ENCODE peak calls at places on chromosome 17, in ten cellular contexts. One of them, this sample, is unnamed.

GRCh38 chr17:35981908-35982330 is 622 bp upstream of the CCL16 start:
- DNase-seq in fibroblast of mammary gland: no peak
- DNase-seq in ovary: no peak
- DNase-seq in AG04450: no peak
- DNase-seq in A673: no peak
- DNase-seq in esophagus squamous epithelium: no peak
- DNase-seq in choroid plexus epithelial cell: no peak
- DNase-seq in BJ: no peak
- DNase-seq in prostate gland: no peak
- DNase-seq in PC-3: no peak
- DNase-seq in this sample: no peak

GRCh38 chr17:59357219-59357699 is 25.8 kb downstream of the YPEL2 start:
- DNase-seq in fibroblast of mammary gland: no peak
- DNase-seq in ovary: no peak
- DNase-seq in AG04450: no peak
- DNase-seq in A673: no peak
- DNase-seq in esophagus squamous epithelium: no peak
- DNase-seq in choroid plexus epithelial cell: peak
- DNase-seq in BJ: no peak
- DNase-seq in prostate gland: no peak
- DNase-seq in PC-3: no peak
- DNase-seq in this sample: peak

GRCh38 chr17:60390223-60390622 is 1.7 kb downstream of the USP32 start:
- DNase-seq in fibroblast of mammary gland: peak
- DNase-seq in ovary: no peak
- DNase-seq in AG04450: no peak
- DNase-seq in A673: peak
- DNase-seq in esophagus squamous epithelium: no peak
- DNase-seq in choroid plexus epithelial cell: peak
- DNase-seq in BJ: peak
- DNase-seq in prostate gland: no peak
- DNase-seq in PC-3: peak
- DNase-seq in this sample: peak

GRCh38 chr17:33732116-33732515 is 439.0 kb upstream of the ASIC2 start:
- DNase-seq in fibroblast of mammary gland: no peak
- DNase-seq in ovary: no peak
- DNase-seq in AG04450: no peak
- DNase-seq in A673: peak
- DNase-seq in esophagus squamous epithelium: no peak
- DNase-seq in choroid plexus epithelial cell: no peak
- DNase-seq in BJ: no peak
- DNase-seq in prostate gland: no peak
- DNase-seq in PC-3: no peak
- DNase-seq in this sample: no peak

GRCh38 chr17:47099451-47099986 is 89.6 kb downstream of the CDC27 start:
- DNase-seq in fibroblast of mammary gland: no peak
- DNase-seq in ovary: no peak
- DNase-seq in AG04450: no peak
- DNase-seq in A673: no peak
- DNase-seq in esophagus squamous epithelium: no peak
- DNase-seq in choroid plexus epithelial cell: no peak
- DNase-seq in BJ: no peak
- DNase-seq in prostate gland: no peak
- DNase-seq in PC-3: no peak
- DNase-seq in this sample: no peak

GRCh38 chr17:83162035-83162745 is 82.8 kb downstream of the METRNL start:
- DNase-seq in fibroblast of mammary gland: no peak
- DNase-seq in ovary: no peak
- DNase-seq in AG04450: no peak
- DNase-seq in A673: no peak
- DNase-seq in esophagus squamous epithelium: no peak
- DNase-seq in choroid plexus epithelial cell: no peak
- DNase-seq in BJ: no peak
- DNase-seq in prostate gland: no peak
- DNase-seq in PC-3: no peak
- DNase-seq in this sample: no peak

GRCh38 chr17:45326566-45326965 is 9.7 kb upstream of the MAP3K14 start:
- DNase-seq in fibroblast of mammary gland: no peak
- DNase-seq in ovary: peak
- DNase-seq in AG04450: no peak
- DNase-seq in A673: peak
- DNase-seq in esophagus squamous epithelium: no peak
- DNase-seq in choroid plexus epithelial cell: no peak
- DNase-seq in BJ: no peak
- DNase-seq in prostate gland: no peak
- DNase-seq in PC-3: no peak
- DNase-seq in this sample: no peak

GRCh38 chr17:74833501-74834361 is 26.0 kb downstream of the GRIN2C start:
- DNase-seq in fibroblast of mammary gland: peak
- DNase-seq in ovary: no peak
- DNase-seq in AG04450: no peak
- DNase-seq in A673: no peak
- DNase-seq in esophagus squamous epithelium: no peak
- DNase-seq in choroid plexus epithelial cell: peak
- DNase-seq in BJ: no peak
- DNase-seq in prostate gland: no peak
- DNase-seq in PC-3: peak
- DNase-seq in this sample: peak

DNA sequence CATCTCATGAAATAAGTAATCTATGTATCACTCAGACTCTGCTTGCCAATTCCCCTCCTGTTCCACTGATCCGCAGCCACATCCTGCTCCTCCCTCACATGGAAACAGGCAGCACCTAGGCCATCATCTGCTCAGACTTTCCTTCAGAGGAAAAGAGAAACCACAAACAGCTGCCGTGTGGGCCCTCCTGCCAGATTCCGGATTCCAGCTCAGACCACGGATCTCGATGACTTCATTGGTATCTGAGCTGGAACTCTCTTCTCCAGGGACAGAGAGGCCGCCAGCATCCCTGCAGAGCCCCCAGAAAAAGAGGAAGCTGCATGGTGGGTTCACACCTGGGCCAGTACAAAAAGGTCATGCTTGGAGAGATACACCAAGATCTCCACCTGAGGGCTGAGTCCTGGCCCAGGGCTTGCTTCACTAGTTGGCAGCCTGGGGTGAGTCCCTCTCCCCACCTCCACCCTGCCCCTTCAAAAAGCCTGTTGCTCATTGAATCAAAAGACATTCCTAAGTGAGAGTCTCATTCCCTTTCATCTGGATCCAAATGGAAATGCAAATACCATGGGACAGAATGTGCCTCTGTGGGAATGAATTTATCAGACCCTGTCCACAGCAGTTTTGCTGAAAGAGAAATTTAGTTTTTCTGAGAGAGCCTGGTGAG is 47.2 kb downstream of the HOXB1 start:
- DNase-seq in fibroblast of mammary gland: peak
- DNase-seq in ovary: no peak
- DNase-seq in AG04450: peak
- DNase-seq in A673: peak
- DNase-seq in esophagus squamous epithelium: no peak
- DNase-seq in choroid plexus epithelial cell: peak
- DNase-seq in BJ: peak
- DNase-seq in prostate gland: peak
- DNase-seq in PC-3: peak
- DNase-seq in this sample: peak
- H3K4me3 ChIP-seq in fibroblast of mammary gland: peak
- H3K4me3 ChIP-seq in ovary: no peak
- H3K4me3 ChIP-seq in AG04450: peak
- H3K4me3 ChIP-seq in A673: no peak
- H3K4me3 ChIP-seq in esophagus squamous epithelium: no peak
- H3K4me3 ChIP-seq in choroid plexus epithelial cell: no peak
- H3K4me3 ChIP-seq in BJ: no peak
- H3K4me3 ChIP-seq in prostate gland: no peak
- H3K4me3 ChIP-seq in PC-3: peak
- H3K4me3 ChIP-seq in this sample: no peak

GRCh38 chr17:17693253-17693954 is 12.1 kb downstream of the RAI1 start:
- DNase-seq in fibroblast of mammary gland: no peak
- DNase-seq in ovary: peak
- DNase-seq in AG04450: no peak
- DNase-seq in A673: peak
- DNase-seq in esophagus squamous epithelium: no peak
- DNase-seq in choroid plexus epithelial cell: no peak
- DNase-seq in BJ: no peak
- DNase-seq in prostate gland: peak
- DNase-seq in PC-3: peak
- DNase-seq in this sample: no peak

GRCh38 chr17:17696075-17696474 is 14.8 kb downstream of the RAI1 start:
- DNase-seq in fibroblast of mammary gland: no peak
- DNase-seq in ovary: no peak
- DNase-seq in AG04450: no peak
- DNase-seq in A673: no peak
- DNase-seq in esophagus squamous epithelium: no peak
- DNase-seq in choroid plexus epithelial cell: no peak
- DNase-seq in BJ: no peak
- DNase-seq in prostate gland: no peak
- DNase-seq in PC-3: no peak
- DNase-seq in this sample: no peak

GRCh38 chr17:17693955-17694228 is 12.6 kb downstream of the RAI1 start:
- DNase-seq in fibroblast of mammary gland: no peak
- DNase-seq in ovary: no peak
- DNase-seq in AG04450: no peak
- DNase-seq in A673: no peak
- DNase-seq in esophagus squamous epithelium: no peak
- DNase-seq in choroid plexus epithelial cell: no peak
- DNase-seq in BJ: no peak
- DNase-seq in prostate gland: no peak
- DNase-seq in PC-3: no peak
- DNase-seq in this sample: no peak

GRCh38 chr17:17692353-17693252 is 11.3 kb downstream of the RAI1 start:
- DNase-seq in fibroblast of mammary gland: no peak
- DNase-seq in ovary: no peak
- DNase-seq in AG04450: no peak
- DNase-seq in A673: peak
- DNase-seq in esophagus squamous epithelium: no peak
- DNase-seq in choroid plexus epithelial cell: no peak
- DNase-seq in BJ: no peak
- DNase-seq in prostate gland: no peak
- DNase-seq in PC-3: peak
- DNase-seq in this sample: no peak

GRCh38 chr17:17694229-17695081 is 13.2 kb downstream of the RAI1 start:
- DNase-seq in fibroblast of mammary gland: peak
- DNase-seq in ovary: peak
- DNase-seq in AG04450: no peak
- DNase-seq in A673: peak
- DNase-seq in esophagus squamous epithelium: no peak
- DNase-seq in choroid plexus epithelial cell: peak
- DNase-seq in BJ: no peak
- DNase-seq in prostate gland: peak
- DNase-seq in PC-3: peak
- DNase-seq in this sample: peak
- TF ChIP-seq CTCF in fibroblast of mammary gland: no peak
- TF ChIP-seq CTCF in ovary: no peak
- TF ChIP-seq CTCF in AG04450: no peak
- TF ChIP-seq CTCF in A673: no peak
- TF ChIP-seq CTCF in esophagus squamous epithelium: peak
- TF ChIP-seq CTCF in choroid plexus epithelial cell: no peak
- TF ChIP-seq CTCF in BJ: no peak
- TF ChIP-seq CTCF in prostate gland: no peak
- TF ChIP-seq CTCF in PC-3: no peak
- TF ChIP-seq CTCF in this sample: no peak

GRCh38 chr17:31842416-31843381 is 16.3 kb downstream of the COPRS start:
- DNase-seq in fibroblast of mammary gland: peak
- DNase-seq in ovary: peak
- DNase-seq in AG04450: peak
- DNase-seq in A673: peak
- DNase-seq in esophagus squamous epithelium: no peak
- DNase-seq in choroid plexus epithelial cell: peak
- DNase-seq in BJ: no peak
- DNase-seq in prostate gland: peak
- DNase-seq in PC-3: peak
- DNase-seq in this sample: peak

GRCh38 chr17:31835984-31836383 is 23.1 kb downstream of the COPRS start:
- DNase-seq in fibroblast of mammary gland: peak
- DNase-seq in ovary: no peak
- DNase-seq in AG04450: no peak
- DNase-seq in A673: no peak
- DNase-seq in esophagus squamous epithelium: no peak
- DNase-seq in choroid plexus epithelial cell: no peak
- DNase-seq in BJ: no peak
- DNase-seq in prostate gland: no peak
- DNase-seq in PC-3: no peak
- DNase-seq in this sample: peak

GRCh38 chr17:31838641-31839225 is 20.3 kb downstream of the COPRS start:
- DNase-seq in fibroblast of mammary gland: peak
- DNase-seq in ovary: no peak
- DNase-seq in AG04450: no peak
- DNase-seq in A673: no peak
- DNase-seq in esophagus squamous epithelium: no peak
- DNase-seq in choroid plexus epithelial cell: peak
- DNase-seq in BJ: no peak
- DNase-seq in prostate gland: no peak
- DNase-seq in PC-3: no peak
- DNase-seq in this sample: peak

GRCh38 chr17:31843382-31843780 is 15.7 kb downstream of the COPRS start:
- DNase-seq in fibroblast of mammary gland: no peak
- DNase-seq in ovary: no peak
- DNase-seq in AG04450: no peak
- DNase-seq in A673: no peak
- DNase-seq in esophagus squamous epithelium: no peak
- DNase-seq in choroid plexus epithelial cell: peak
- DNase-seq in BJ: no peak
- DNase-seq in prostate gland: no peak
- DNase-seq in PC-3: no peak
- DNase-seq in this sample: peak

DNA sequence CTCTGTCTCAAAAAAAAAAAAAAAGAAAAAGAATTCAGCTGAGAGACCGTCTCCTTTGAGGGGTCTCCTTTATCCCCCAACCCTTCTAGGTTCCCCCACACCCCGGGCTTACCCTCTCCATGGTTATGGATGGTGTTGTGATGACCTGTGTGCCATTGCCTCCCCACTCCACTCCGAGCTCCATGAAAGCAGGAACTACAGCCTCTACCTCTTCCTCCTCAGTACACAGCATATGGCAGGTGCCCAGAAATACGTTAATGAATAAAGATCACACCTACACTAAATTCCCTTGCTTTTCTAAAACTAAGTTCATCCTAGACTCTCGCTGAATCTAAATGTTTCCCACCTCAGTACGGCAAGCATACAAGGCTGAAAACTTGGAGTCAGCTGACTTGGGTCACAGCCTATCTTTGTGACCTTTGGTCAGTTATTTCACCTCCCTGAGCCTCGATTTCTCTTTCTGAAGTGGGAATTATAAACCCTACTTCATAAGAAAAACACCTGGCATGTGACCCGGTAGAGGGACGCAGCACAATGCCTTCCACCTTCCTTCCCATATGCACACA is 17.1 kb downstream of the COPRS start:
- DNase-seq in fibroblast of mammary gland: no peak
- DNase-seq in ovary: no peak
- DNase-seq in AG04450: no peak
- DNase-seq in A673: no peak
- DNase-seq in esophagus squamous epithelium: no peak
- DNase-seq in choroid plexus epithelial cell: no peak
- DNase-seq in BJ: no peak
- DNase-seq in prostate gland: no peak
- DNase-seq in PC-3: no peak
- DNase-seq in this sample: no peak
- H3K4me3 ChIP-seq in fibroblast of mammary gland: no peak
- H3K4me3 ChIP-seq in ovary: no peak
- H3K4me3 ChIP-seq in AG04450: no peak
- H3K4me3 ChIP-seq in A673: no peak
- H3K4me3 ChIP-seq in esophagus squamous epithelium: no peak
- H3K4me3 ChIP-seq in choroid plexus epithelial cell: no peak
- H3K4me3 ChIP-seq in BJ: no peak
- H3K4me3 ChIP-seq in prostate gland: no peak
- H3K4me3 ChIP-seq in PC-3: peak
- H3K4me3 ChIP-seq in this sample: no peak

DNA sequence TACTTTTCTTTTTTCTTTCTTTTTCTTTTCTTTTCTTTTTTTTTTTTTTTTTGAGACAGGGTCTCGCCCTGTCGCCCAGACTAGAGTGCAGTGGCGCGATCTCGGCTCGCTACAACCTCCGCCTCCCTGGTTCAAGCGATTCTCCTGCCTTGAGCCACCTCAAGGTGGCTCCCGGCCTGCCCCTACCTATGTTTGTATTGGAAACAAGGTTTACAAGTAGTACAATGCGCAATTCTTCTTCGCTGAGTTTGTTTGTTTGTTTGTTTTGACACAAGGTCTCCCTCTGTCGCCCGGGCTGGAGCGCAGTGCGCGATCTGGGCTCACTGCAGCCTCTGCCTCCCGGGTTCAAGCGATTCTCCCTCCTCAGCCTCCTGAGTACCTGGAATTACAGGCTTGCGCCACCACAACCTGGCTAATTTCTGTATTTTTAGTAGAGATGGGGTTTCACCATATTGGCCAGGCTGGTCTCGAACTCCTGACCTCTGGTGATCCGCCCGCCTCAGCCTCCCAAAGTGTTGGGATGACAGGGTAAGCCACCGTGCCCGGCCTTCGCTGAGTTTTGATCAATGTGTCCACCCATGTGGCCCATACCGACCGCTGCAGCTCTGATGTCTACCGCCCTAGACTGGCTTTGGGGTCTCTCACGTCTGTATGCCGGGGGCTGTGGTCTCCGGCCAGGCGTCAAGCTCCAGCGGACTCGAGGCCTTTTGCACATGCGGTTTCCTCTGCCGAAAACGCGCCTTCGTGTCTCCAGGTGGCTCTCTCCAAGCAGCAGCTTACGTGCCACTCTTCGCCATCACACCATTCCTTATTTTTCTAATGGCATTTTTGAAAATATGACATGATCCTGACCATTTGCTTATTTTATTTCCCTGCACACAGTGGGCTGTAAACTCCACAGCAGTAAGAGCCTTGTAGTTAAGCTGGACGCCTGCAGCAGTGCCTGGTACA is 1.1 kb upstream of the YBX2 start:
- DNase-seq in fibroblast of mammary gland: no peak
- DNase-seq in ovary: no peak
- DNase-seq in AG04450: no peak
- DNase-seq in A673: no peak
- DNase-seq in esophagus squamous epithelium: no peak
- DNase-seq in choroid plexus epithelial cell: no peak
- DNase-seq in BJ: no peak
- DNase-seq in prostate gland: no peak
- DNase-seq in PC-3: peak
- DNase-seq in this sample: no peak
- TF ChIP-seq CTCF in fibroblast of mammary gland: no peak
- TF ChIP-seq CTCF in ovary: no peak
- TF ChIP-seq CTCF in AG04450: no peak
- TF ChIP-seq CTCF in A673: no peak
- TF ChIP-seq CTCF in esophagus squamous epithelium: no peak
- TF ChIP-seq CTCF in choroid plexus epithelial cell: no peak
- TF ChIP-seq CTCF in BJ: no peak
- TF ChIP-seq CTCF in prostate gland: no peak
- TF ChIP-seq CTCF in PC-3: no peak
- TF ChIP-seq CTCF in this sample: no peak